ENCODE peak calls at places on chromosomes 13 and 19, in four cellular contexts. A is GM12878, H is K562, P is HepG2. Q is an unnamed sample.
A peak's percentile ranks its signal among the peaks of the same experiment; 100 is the strongest.

GRCh38 chr13:113225515-113225914 is 16.1 kb downstream of the CUL4A start:
- DNase-seq in A (no peak), H (no peak), P (no peak), Q (no peak)

GRCh38 chr19:18049390-18049789 is 37.3 kb downstream of the IL12RB1 start:
- DNase-seq in P (no peak), A (no peak), H (no peak), Q (no peak)

GRCh38 chr19:31386806-31387205 is 37.6 kb upstream of the TSHZ3 start:
- DNase-seq in H (no peak), A (no peak), P (no peak), Q (no peak)

GRCh38 chr19:54464624-54465266 is 1.2 kb upstream of the LENG9 start:
- DNase-seq in A (no peak), H (peak; percentile 89), P (peak; percentile 82), Q (peak; percentile 98)

GRCh38 chr13:112748947-112749346 is 59.1 kb downstream of the ATP11A start:
- DNase-seq in A (no peak), P (no peak), H (no peak), Q (no peak)

GRCh38 chr19:1580957-1581356 is 11.7 kb downstream of the MBD3 start:
- DNase-seq in A (no peak), P (no peak), H (no peak), Q (no peak)

GRCh38 chr19:45820413-45821102 is 5.5 kb upstream of the RSPH6A start:
- DNase-seq in H (no peak), A (no peak), P (no peak), Q (no peak)

GRCh38 chr19:35262101-35262761 is 6.5 kb upstream of the USF2 start:
- DNase-seq in P (no peak), H (no peak), A (no peak), Q (no peak)

GRCh38 chr13:108342369-108343289 is 73.1 kb downstream of the TNFSF13B start:
- DNase-seq in A (peak; percentile 3), P (peak; percentile 15), H (peak; percentile 7), Q (peak; percentile 65)

GRCh38 chr13:47148543-47148942 is 251.7 kb upstream of the HTR2A start:
- DNase-seq in P (no peak), A (no peak), H (no peak), Q (no peak)

GRCh38 chr13:47147784-47148062 is 250.9 kb upstream of the HTR2A start:
- DNase-seq in A (no peak), P (no peak), H (no peak), Q (no peak)

GRCh38 chr13:47144782-47145181 is 247.9 kb upstream of the HTR2A start:
- DNase-seq in A (no peak), P (no peak), H (no peak), Q (no peak)

GRCh38 chr13:47146136-47146535 is 249.3 kb upstream of the HTR2A start:
- DNase-seq in P (no peak), H (no peak), A (no peak), Q (no peak)

GRCh38 chr13:47146991-47147783 is 250.3 kb upstream of the HTR2A start:
- DNase-seq in A (peak; percentile 55), H (no peak), P (no peak), Q (no peak)
- TF ChIP-seq CREB1 in A (no peak), H (no peak), P (no peak), Q (no peak)

DNA sequence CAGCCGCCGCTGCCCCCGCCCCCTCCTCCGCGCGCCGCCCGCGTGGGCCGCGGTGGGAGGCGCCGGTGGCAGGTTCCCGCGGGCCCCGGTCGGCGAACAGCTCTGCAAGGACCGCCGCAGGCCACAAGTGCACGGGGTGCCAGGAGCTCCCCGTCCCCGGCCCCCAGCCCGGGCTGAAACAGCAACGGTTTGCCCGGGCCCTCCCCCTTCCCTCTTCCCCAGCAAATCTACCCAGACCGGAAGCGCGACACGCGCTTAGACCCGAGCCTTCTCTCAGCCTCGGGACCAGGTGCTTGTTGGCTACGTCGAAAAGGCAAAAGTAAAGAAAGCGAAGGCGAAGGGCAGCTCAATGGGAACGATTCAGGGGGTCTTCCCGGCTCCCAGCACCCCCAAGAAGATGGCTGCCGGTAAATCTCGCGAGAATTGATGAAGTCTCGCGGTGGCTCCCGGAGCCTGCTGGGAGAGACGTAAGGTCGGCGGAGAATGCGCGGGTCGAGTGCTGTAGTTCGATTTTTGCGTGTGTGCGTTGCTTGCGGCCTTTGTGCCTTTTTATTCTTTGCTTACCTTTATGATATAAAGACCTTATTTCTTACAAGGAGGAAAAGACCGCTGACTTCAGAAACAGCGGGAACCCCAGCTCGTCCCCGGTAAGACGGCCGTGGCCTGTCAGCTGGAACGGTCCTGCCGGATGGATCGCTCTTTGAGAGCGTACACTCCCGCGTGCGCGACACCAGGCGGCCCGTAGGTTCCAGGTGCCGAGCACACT is at the start of gene RBM26:
- DNase-seq in A (peak; percentile 76), P (peak; percentile 91), H (peak; percentile 88), Q (peak; percentile 97)
- TF ChIP-seq REST in A (no peak), P (no peak), H (no peak), Q (no peak)

DNA sequence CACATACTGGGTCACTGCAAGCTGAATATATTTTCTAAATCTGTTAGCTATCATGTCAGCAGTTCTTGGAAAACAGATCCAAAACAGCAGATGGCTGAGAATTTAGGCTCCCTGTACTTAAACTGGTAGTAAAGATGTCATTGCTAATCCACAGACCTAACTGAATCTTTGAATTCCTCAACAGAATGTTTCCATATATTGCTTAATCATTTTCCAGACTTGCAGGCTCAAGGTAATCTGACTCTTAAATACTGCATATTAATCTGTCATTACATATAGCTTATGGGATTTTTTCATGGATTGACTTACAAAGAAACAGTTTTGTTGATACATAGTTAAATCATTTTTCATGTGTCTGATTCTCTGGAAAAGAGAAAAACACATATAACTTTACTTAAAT is 639.1 kb upstream of the KLHL1 start:
- DNase-seq in A (no peak), P (no peak), H (no peak), Q (no peak)
- TF ChIP-seq CREB1 in A (no peak), P (no peak), H (no peak), Q (no peak)

DNA sequence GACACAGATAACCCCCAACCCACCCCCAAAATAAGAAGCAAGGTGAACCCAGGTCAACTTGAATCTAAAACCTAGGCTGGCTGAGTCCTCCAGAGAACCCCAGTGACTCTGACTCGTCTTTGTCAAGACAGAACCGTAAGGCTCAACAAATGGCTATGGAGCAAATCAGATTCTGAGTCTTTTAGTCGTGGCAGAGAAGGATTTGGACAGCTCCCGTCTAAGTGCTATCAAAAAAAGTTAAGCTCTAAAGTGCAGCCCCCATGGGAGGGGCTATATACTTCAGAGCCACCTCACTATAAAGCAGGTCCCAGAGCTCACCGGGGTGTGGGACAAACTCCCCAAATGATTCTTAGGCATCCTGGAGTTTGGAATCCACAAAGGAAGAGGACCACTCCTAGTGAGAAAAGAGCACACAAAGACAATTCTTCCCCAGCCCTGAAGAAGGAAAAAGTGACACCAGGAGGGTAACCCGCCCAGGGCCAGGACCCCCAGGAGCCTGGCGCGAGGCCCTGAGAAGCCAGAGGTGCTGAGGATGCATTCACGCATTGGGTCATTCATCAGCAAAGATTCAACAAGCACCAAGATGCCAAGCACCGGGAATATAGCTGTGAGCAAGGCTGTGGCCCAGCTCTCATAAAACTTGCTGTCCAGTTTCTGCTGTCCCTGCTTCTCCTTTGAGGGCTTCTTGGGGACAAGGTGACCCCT is 25.4 kb upstream of the C13orf42 start:
- DNase-seq in H (no peak), P (no peak), A (no peak), Q (no peak)
- TF ChIP-seq REST in H (no peak), P (no peak), A (no peak), Q (peak; percentile 56)

DNA sequence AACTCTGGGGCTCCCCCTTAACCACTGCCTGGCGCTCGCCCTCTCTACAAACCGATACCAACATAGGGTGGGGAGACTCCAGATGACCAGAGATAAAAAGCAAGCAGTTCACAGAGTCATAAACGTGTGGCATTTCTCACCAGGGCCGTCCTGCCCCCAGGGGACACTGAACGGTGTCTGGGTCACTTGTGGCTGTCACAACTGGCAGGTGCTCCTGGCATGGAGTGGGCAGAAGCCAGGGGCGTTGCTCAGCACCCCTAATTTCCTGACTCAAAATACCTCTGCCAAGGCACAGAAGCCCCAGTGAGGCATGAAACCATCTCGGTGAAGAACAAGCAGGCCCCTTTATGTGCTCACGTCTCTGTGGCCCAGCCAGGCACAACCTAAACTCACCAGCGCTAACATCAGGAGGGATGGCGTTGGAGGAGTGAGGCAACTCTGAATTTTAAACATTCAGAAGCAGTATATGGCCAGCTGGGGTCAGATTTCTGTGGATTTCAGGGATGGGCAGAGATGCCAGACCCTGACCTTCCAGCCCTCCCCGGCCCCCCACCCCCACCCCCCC is 1.8 kb downstream of the PIP5K1C start:
- DNase-seq in H (no peak), A (no peak), P (no peak), Q (no peak)
- TF ChIP-seq CREB1 in H (no peak), A (no peak), P (no peak), Q (no peak)

GRCh38 chr19:8426283-8426682 is 13.2 kb downstream of the MARCHF2 start:
- DNase-seq in A (no peak), P (no peak), H (no peak), Q (no peak)

GRCh38 chr19:8429044-8429443 is 15.7 kb upstream of the HNRNPM start:
- DNase-seq in P (no peak), H (no peak), A (no peak), Q (no peak)

GRCh38 chr19:8421484-8422461 is 8.7 kb downstream of the MARCHF2 start:
- DNase-seq in A (no peak), P (peak; percentile 70), H (no peak), Q (no peak)

GRCh38 chr19:8423821-8424223 is 10.7 kb downstream of the MARCHF2 start:
- DNase-seq in H (peak; percentile 77), A (no peak), P (peak; percentile 93), Q (peak; percentile 48)
- TF ChIP-seq REST in H (no peak), A (no peak), P (no peak), Q (no peak)

DNA sequence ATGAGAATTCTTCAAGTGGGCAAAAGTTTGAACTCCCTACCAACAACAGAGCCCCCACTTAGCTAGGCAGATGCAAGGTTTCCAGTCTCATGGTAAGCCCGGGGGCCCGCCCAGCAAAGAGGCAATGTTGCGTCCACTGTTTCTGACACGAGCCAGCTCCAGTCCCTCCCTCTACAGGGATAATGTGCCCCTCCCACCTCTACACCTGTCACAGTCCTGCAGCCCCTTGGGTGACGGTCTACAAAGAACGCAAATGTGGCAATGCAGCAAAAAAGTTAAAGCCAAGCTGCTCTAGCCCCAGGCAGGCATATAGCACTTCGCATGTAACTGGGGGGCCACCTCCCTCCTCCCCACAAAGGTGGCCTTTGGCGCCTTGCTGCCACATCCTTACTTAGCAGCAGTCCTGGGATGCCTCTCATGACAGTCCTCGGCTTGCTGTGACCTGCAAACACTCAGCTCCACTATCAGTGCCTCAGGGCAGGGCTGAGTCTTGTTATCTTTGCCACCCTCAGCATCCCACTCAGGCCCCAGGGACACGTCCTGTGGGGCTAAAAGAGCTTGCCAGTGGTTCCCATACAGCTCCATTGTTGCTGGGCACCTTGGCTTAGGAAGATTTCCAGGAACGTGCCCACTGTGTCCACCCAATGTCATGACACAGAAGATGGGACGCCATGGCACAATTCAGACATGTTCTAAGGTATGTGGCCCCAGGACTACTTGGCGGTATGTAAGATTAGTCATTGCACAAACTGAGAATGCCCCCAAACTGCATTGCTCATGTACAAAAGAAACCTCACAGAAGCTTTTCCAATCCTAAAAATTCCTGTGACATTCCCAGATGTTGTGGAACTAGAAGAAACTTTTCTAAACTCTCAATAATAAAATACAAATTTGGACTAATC is 16.4 kb downstream of the DOCK9 start:
- DNase-seq in H (no peak), P (no peak), A (no peak), Q (no peak)
- TF ChIP-seq CREB1 in H (no peak), P (no peak), A (no peak), Q (no peak)

Q was measured in GM23338.